ENCODE peak calls at places on chromosomes 6 and 20, in ten cellular contexts. One of them, this sample, is unnamed.

GRCh38 chr20:45588800-45589199 is 9.7 kb upstream of the WFDC8 start:
- DNase-seq in mammary epithelial cell: no peak
- DNase-seq in cardiac fibroblast: peak
- DNase-seq in GM13976: no peak
- DNase-seq in prostate gland: no peak
- DNase-seq in AG04450: no peak
- DNase-seq in uterus: no peak
- DNase-seq in fibroblast of mammary gland: no peak
- DNase-seq in CD8-positive, alpha-beta T cell: no peak
- DNase-seq in GM20000: no peak
- DNase-seq in this sample: no peak

GRCh38 chr20:49132995-49133451 is 55.1 kb downstream of the STAU1 start:
- DNase-seq in GM20000: peak
- DNase-seq in fibroblast of mammary gland: peak
- DNase-seq in prostate gland: peak
- DNase-seq in AG04450: peak
- DNase-seq in CD8-positive, alpha-beta T cell: no peak
- DNase-seq in mammary epithelial cell: peak
- DNase-seq in GM13976: peak
- DNase-seq in cardiac fibroblast: peak
- DNase-seq in uterus: peak
- DNase-seq in this sample: peak

GRCh38 chr6:38436726-38437465 is 202.8 kb downstream of the BTBD9 start:
- DNase-seq in GM20000: no peak
- DNase-seq in fibroblast of mammary gland: peak
- DNase-seq in CD8-positive, alpha-beta T cell: no peak
- DNase-seq in cardiac fibroblast: peak
- DNase-seq in AG04450: no peak
- DNase-seq in mammary epithelial cell: peak
- DNase-seq in prostate gland: no peak
- DNase-seq in uterus: no peak
- DNase-seq in GM13976: no peak
- DNase-seq in this sample: no peak

GRCh38 chr6:75492769-75493168 is 831 bp downstream of the FILIP1 start:
- DNase-seq in mammary epithelial cell: no peak
- DNase-seq in uterus: no peak
- DNase-seq in AG04450: no peak
- DNase-seq in CD8-positive, alpha-beta T cell: no peak
- DNase-seq in GM13976: no peak
- DNase-seq in GM20000: no peak
- DNase-seq in fibroblast of mammary gland: no peak
- DNase-seq in prostate gland: no peak
- DNase-seq in cardiac fibroblast: no peak
- DNase-seq in this sample: no peak

GRCh38 chr6:163192591-163192990 is 221.9 kb upstream of the QKI start:
- DNase-seq in mammary epithelial cell: no peak
- DNase-seq in AG04450: no peak
- DNase-seq in fibroblast of mammary gland: no peak
- DNase-seq in prostate gland: no peak
- DNase-seq in cardiac fibroblast: no peak
- DNase-seq in GM20000: no peak
- DNase-seq in GM13976: no peak
- DNase-seq in uterus: no peak
- DNase-seq in CD8-positive, alpha-beta T cell: no peak
- DNase-seq in this sample: no peak

GRCh38 chr20:4800131-4800530 is 78.4 kb downstream of the PRND start:
- DNase-seq in cardiac fibroblast: no peak
- DNase-seq in prostate gland: no peak
- DNase-seq in uterus: no peak
- DNase-seq in CD8-positive, alpha-beta T cell: no peak
- DNase-seq in mammary epithelial cell: no peak
- DNase-seq in GM20000: no peak
- DNase-seq in AG04450: no peak
- DNase-seq in fibroblast of mammary gland: no peak
- DNase-seq in GM13976: no peak
- DNase-seq in this sample: no peak

GRCh38 chr6:43250992-43251373 is 7.7 kb downstream of the TTBK1 start:
- DNase-seq in fibroblast of mammary gland: no peak
- DNase-seq in CD8-positive, alpha-beta T cell: no peak
- DNase-seq in cardiac fibroblast: no peak
- DNase-seq in mammary epithelial cell: no peak
- DNase-seq in prostate gland: no peak
- DNase-seq in uterus: no peak
- DNase-seq in AG04450: no peak
- DNase-seq in GM20000: no peak
- DNase-seq in GM13976: peak
- DNase-seq in this sample: no peak

GRCh38 chr6:12481292-12481691 is 191.1 kb downstream of the EDN1 start:
- DNase-seq in prostate gland: no peak
- DNase-seq in AG04450: no peak
- DNase-seq in fibroblast of mammary gland: no peak
- DNase-seq in uterus: no peak
- DNase-seq in CD8-positive, alpha-beta T cell: no peak
- DNase-seq in GM20000: no peak
- DNase-seq in mammary epithelial cell: no peak
- DNase-seq in cardiac fibroblast: no peak
- DNase-seq in GM13976: no peak
- DNase-seq in this sample: no peak

GRCh38 chr6:3997144-3997770 is 81.7 kb downstream of the FAM217A start:
- DNase-seq in cardiac fibroblast: peak
- DNase-seq in AG04450: peak
- DNase-seq in CD8-positive, alpha-beta T cell: no peak
- DNase-seq in fibroblast of mammary gland: peak
- DNase-seq in GM20000: no peak
- DNase-seq in GM13976: no peak
- DNase-seq in uterus: no peak
- DNase-seq in prostate gland: no peak
- DNase-seq in mammary epithelial cell: peak
- DNase-seq in this sample: no peak

GRCh38 chr6:157761331-157761921 is 61.6 kb upstream of the SNX9 start:
- DNase-seq in prostate gland: no peak
- DNase-seq in CD8-positive, alpha-beta T cell: peak
- DNase-seq in uterus: peak
- DNase-seq in mammary epithelial cell: peak
- DNase-seq in fibroblast of mammary gland: peak
- DNase-seq in AG04450: no peak
- DNase-seq in GM20000: peak
- DNase-seq in cardiac fibroblast: peak
- DNase-seq in GM13976: peak
- DNase-seq in this sample: peak

GRCh38 chr20:38166707-38167233 is 1.7 kb upstream of the TGM2 start:
- DNase-seq in GM20000: no peak
- DNase-seq in uterus: no peak
- DNase-seq in prostate gland: no peak
- DNase-seq in mammary epithelial cell: no peak
- DNase-seq in fibroblast of mammary gland: no peak
- DNase-seq in AG04450: no peak
- DNase-seq in GM13976: no peak
- DNase-seq in cardiac fibroblast: no peak
- DNase-seq in CD8-positive, alpha-beta T cell: no peak
- DNase-seq in this sample: no peak

GRCh38 chr20:57461726-57462125 is 63.2 kb downstream of the CTCFL start:
- DNase-seq in AG04450: no peak
- DNase-seq in prostate gland: no peak
- DNase-seq in GM13976: no peak
- DNase-seq in mammary epithelial cell: no peak
- DNase-seq in uterus: no peak
- DNase-seq in GM20000: no peak
- DNase-seq in CD8-positive, alpha-beta T cell: no peak
- DNase-seq in fibroblast of mammary gland: no peak
- DNase-seq in cardiac fibroblast: no peak
- DNase-seq in this sample: no peak

GRCh38 chr6:39254999-39255535 is 25.8 kb upstream of the KCNK5 start:
- DNase-seq in mammary epithelial cell: no peak
- DNase-seq in AG04450: no peak
- DNase-seq in cardiac fibroblast: no peak
- DNase-seq in uterus: no peak
- DNase-seq in fibroblast of mammary gland: no peak
- DNase-seq in GM13976: no peak
- DNase-seq in CD8-positive, alpha-beta T cell: no peak
- DNase-seq in GM20000: no peak
- DNase-seq in prostate gland: no peak
- DNase-seq in this sample: no peak

GRCh38 chr20:47735412-47736400 is 49.6 kb downstream of the SULF2 start:
- DNase-seq in prostate gland: no peak
- DNase-seq in uterus: no peak
- DNase-seq in GM13976: no peak
- DNase-seq in mammary epithelial cell: no peak
- DNase-seq in fibroblast of mammary gland: no peak
- DNase-seq in cardiac fibroblast: peak
- DNase-seq in CD8-positive, alpha-beta T cell: no peak
- DNase-seq in AG04450: no peak
- DNase-seq in GM20000: no peak
- DNase-seq in this sample: no peak

GRCh38 chr6:161100072-161100471 is 108.5 kb downstream of the MAP3K4 start:
- DNase-seq in GM20000: no peak
- DNase-seq in GM13976: no peak
- DNase-seq in fibroblast of mammary gland: no peak
- DNase-seq in cardiac fibroblast: no peak
- DNase-seq in AG04450: no peak
- DNase-seq in CD8-positive, alpha-beta T cell: no peak
- DNase-seq in uterus: no peak
- DNase-seq in prostate gland: no peak
- DNase-seq in mammary epithelial cell: no peak
- DNase-seq in this sample: no peak
- TF ChIP-seq CTCF in GM20000: no peak
- TF ChIP-seq CTCF in GM13976: no peak
- TF ChIP-seq CTCF in fibroblast of mammary gland: no peak
- TF ChIP-seq CTCF in cardiac fibroblast: no peak
- TF ChIP-seq CTCF in AG04450: no peak
- TF ChIP-seq CTCF in CD8-positive, alpha-beta T cell: no peak
- TF ChIP-seq CTCF in uterus: no peak
- TF ChIP-seq CTCF in prostate gland: no peak
- TF ChIP-seq CTCF in mammary epithelial cell: no peak
- TF ChIP-seq CTCF in this sample: no peak

GRCh38 chr6:168903638-168904345 is 349.9 kb downstream of the THBS2 start:
- DNase-seq in uterus: no peak
- DNase-seq in GM13976: no peak
- DNase-seq in CD8-positive, alpha-beta T cell: no peak
- DNase-seq in GM20000: no peak
- DNase-seq in cardiac fibroblast: no peak
- DNase-seq in mammary epithelial cell: no peak
- DNase-seq in AG04450: no peak
- DNase-seq in prostate gland: no peak
- DNase-seq in fibroblast of mammary gland: no peak
- DNase-seq in this sample: no peak

GRCh38 chr6:168908166-168908565 is 345.5 kb downstream of the THBS2 start:
- DNase-seq in AG04450: no peak
- DNase-seq in prostate gland: no peak
- DNase-seq in CD8-positive, alpha-beta T cell: no peak
- DNase-seq in GM20000: no peak
- DNase-seq in uterus: no peak
- DNase-seq in GM13976: no peak
- DNase-seq in mammary epithelial cell: peak
- DNase-seq in fibroblast of mammary gland: peak
- DNase-seq in cardiac fibroblast: peak
- DNase-seq in this sample: no peak

GRCh38 chr6:168906251-168906845 is 347.3 kb downstream of the THBS2 start:
- DNase-seq in uterus: no peak
- DNase-seq in CD8-positive, alpha-beta T cell: no peak
- DNase-seq in mammary epithelial cell: no peak
- DNase-seq in fibroblast of mammary gland: no peak
- DNase-seq in cardiac fibroblast: no peak
- DNase-seq in GM20000: no peak
- DNase-seq in AG04450: no peak
- DNase-seq in prostate gland: no peak
- DNase-seq in GM13976: no peak
- DNase-seq in this sample: no peak

GRCh38 chr6:168908887-168909286 is 344.8 kb downstream of the THBS2 start:
- DNase-seq in uterus: no peak
- DNase-seq in mammary epithelial cell: peak
- DNase-seq in CD8-positive, alpha-beta T cell: no peak
- DNase-seq in fibroblast of mammary gland: peak
- DNase-seq in AG04450: peak
- DNase-seq in GM13976: no peak
- DNase-seq in GM20000: no peak
- DNase-seq in prostate gland: no peak
- DNase-seq in cardiac fibroblast: peak
- DNase-seq in this sample: no peak

DNA sequence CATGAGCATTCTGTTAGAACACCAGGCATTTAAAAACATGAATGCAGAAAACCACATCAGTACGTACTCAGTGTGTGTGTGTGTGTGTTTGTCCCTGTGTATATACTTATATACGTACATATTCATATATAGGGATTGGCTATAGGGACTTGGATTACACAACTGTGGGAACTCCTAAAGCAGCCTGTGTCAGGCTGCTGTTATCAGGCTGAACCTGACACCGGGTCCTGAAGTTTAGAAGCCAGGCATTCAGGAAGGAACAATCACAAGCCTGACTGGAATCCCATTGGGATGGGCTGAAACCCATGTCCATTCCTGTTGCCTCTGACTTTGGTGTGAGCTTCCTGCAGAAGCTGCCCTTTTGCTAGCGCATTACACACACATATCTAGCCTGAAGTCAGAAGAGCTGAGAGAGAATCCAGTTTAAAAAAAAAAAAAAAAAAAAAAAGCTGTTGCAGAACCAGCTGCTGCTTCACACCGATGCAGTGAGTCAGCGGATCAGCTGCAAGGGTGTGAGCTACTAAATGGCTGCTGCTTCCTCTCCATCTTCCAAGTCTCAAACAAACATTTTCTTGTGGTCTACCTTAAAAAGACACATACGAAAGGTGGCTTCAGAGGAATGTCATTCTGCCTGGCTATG is 348.1 kb downstream of the THBS2 start:
- DNase-seq in prostate gland: no peak
- DNase-seq in uterus: no peak
- DNase-seq in fibroblast of mammary gland: peak
- DNase-seq in CD8-positive, alpha-beta T cell: no peak
- DNase-seq in mammary epithelial cell: peak
- DNase-seq in GM20000: no peak
- DNase-seq in cardiac fibroblast: peak
- DNase-seq in AG04450: no peak
- DNase-seq in GM13976: no peak
- DNase-seq in this sample: no peak
- TF ChIP-seq CTCF in prostate gland: no peak
- TF ChIP-seq CTCF in uterus: no peak
- TF ChIP-seq CTCF in fibroblast of mammary gland: no peak
- TF ChIP-seq CTCF in CD8-positive, alpha-beta T cell: no peak
- TF ChIP-seq CTCF in mammary epithelial cell: no peak
- TF ChIP-seq CTCF in GM20000: no peak
- TF ChIP-seq CTCF in cardiac fibroblast: no peak
- TF ChIP-seq CTCF in AG04450: no peak
- TF ChIP-seq CTCF in GM13976: no peak
- TF ChIP-seq CTCF in this sample: no peak

GRCh38 chr6:101116337-101116736 is 235.2 kb upstream of the ASCC3 start:
- DNase-seq in uterus: no peak
- DNase-seq in AG04450: no peak
- DNase-seq in GM20000: no peak
- DNase-seq in mammary epithelial cell: no peak
- DNase-seq in prostate gland: no peak
- DNase-seq in GM13976: no peak
- DNase-seq in cardiac fibroblast: no peak
- DNase-seq in fibroblast of mammary gland: no peak
- DNase-seq in CD8-positive, alpha-beta T cell: no peak
- DNase-seq in this sample: no peak
- TF ChIP-seq CTCF in uterus: no peak
- TF ChIP-seq CTCF in AG04450: no peak
- TF ChIP-seq CTCF in GM20000: no peak
- TF ChIP-seq CTCF in mammary epithelial cell: no peak
- TF ChIP-seq CTCF in prostate gland: no peak
- TF ChIP-seq CTCF in GM13976: no peak
- TF ChIP-seq CTCF in cardiac fibroblast: no peak
- TF ChIP-seq CTCF in fibroblast of mammary gland: no peak
- TF ChIP-seq CTCF in CD8-positive, alpha-beta T cell: no peak
- TF ChIP-seq CTCF in this sample: no peak

GRCh38 chr20:14198416-14198815 is 139.0 kb downstream of the FLRT3 start:
- DNase-seq in GM20000: no peak
- DNase-seq in CD8-positive, alpha-beta T cell: no peak
- DNase-seq in GM13976: no peak
- DNase-seq in uterus: no peak
- DNase-seq in fibroblast of mammary gland: no peak
- DNase-seq in prostate gland: no peak
- DNase-seq in cardiac fibroblast: no peak
- DNase-seq in AG04450: no peak
- DNase-seq in mammary epithelial cell: no peak
- DNase-seq in this sample: no peak
- TF ChIP-seq CTCF in GM20000: no peak
- TF ChIP-seq CTCF in CD8-positive, alpha-beta T cell: no peak
- TF ChIP-seq CTCF in GM13976: no peak
- TF ChIP-seq CTCF in uterus: no peak
- TF ChIP-seq CTCF in fibroblast of mammary gland: no peak
- TF ChIP-seq CTCF in prostate gland: no peak
- TF ChIP-seq CTCF in cardiac fibroblast: no peak
- TF ChIP-seq CTCF in AG04450: no peak
- TF ChIP-seq CTCF in mammary epithelial cell: no peak
- TF ChIP-seq CTCF in this sample: no peak